ENCODE peak calls at places on chromosomes 3 and 15, in nine cellular contexts. One of them, this sample, is unnamed. For H3K36me3, the result is how much of the 10 kb centered on the place peaks cover.

GRCh38 chr3:156750874-156751245 is 75.3 kb upstream of the LEKR1 start:
- DNase-seq in PC-9: no peak
- DNase-seq in spleen: no peak
- DNase-seq in heart right ventricle: no peak
- DNase-seq in cardiac muscle cell: peak
- DNase-seq in GM06990: no peak
- DNase-seq in heart left ventricle: no peak
- DNase-seq in tibial artery: no peak
- DNase-seq in BJ: peak
- DNase-seq in this sample: no peak

GRCh38 chr15:48718646-48719045 is 73.1 kb upstream of the FBN1 start:
- DNase-seq in PC-9: no peak
- DNase-seq in spleen: no peak
- DNase-seq in heart right ventricle: no peak
- DNase-seq in cardiac muscle cell: no peak
- DNase-seq in GM06990: no peak
- DNase-seq in heart left ventricle: no peak
- DNase-seq in tibial artery: no peak
- DNase-seq in BJ: no peak
- DNase-seq in this sample: no peak

GRCh38 chr3:177835008-177835407 is 637.7 kb upstream of the TBL1XR1 start:
- DNase-seq in PC-9: peak
- DNase-seq in spleen: no peak
- DNase-seq in heart right ventricle: no peak
- DNase-seq in cardiac muscle cell: no peak
- DNase-seq in GM06990: no peak
- DNase-seq in heart left ventricle: no peak
- DNase-seq in tibial artery: no peak
- DNase-seq in BJ: peak
- DNase-seq in this sample: no peak

GRCh38 chr3:30553641-30554316 is 52.6 kb upstream of the TGFBR2 start:
- DNase-seq in PC-9: no peak
- DNase-seq in spleen: no peak
- DNase-seq in heart right ventricle: no peak
- DNase-seq in cardiac muscle cell: no peak
- DNase-seq in GM06990: no peak
- DNase-seq in heart left ventricle: no peak
- DNase-seq in tibial artery: no peak
- DNase-seq in BJ: no peak
- DNase-seq in this sample: no peak

GRCh38 chr3:190319660-190320059 is 2.6 kb downstream of the CLDN1 start:
- DNase-seq in PC-9: peak
- DNase-seq in spleen: no peak
- DNase-seq in heart right ventricle: no peak
- DNase-seq in cardiac muscle cell: no peak
- DNase-seq in GM06990: no peak
- DNase-seq in heart left ventricle: no peak
- DNase-seq in tibial artery: no peak
- DNase-seq in BJ: no peak
- DNase-seq in this sample: no peak

GRCh38 chr3:194019766-194020165 is 116.2 kb upstream of the HES1 start:
- DNase-seq in PC-9: no peak
- DNase-seq in spleen: no peak
- DNase-seq in heart right ventricle: no peak
- DNase-seq in cardiac muscle cell: no peak
- DNase-seq in GM06990: no peak
- DNase-seq in heart left ventricle: no peak
- DNase-seq in tibial artery: no peak
- DNase-seq in BJ: no peak
- DNase-seq in this sample: no peak

GRCh38 chr3:27606537-27606936 is 115.6 kb downstream of the EOMES start:
- DNase-seq in PC-9: no peak
- DNase-seq in spleen: no peak
- DNase-seq in heart right ventricle: no peak
- DNase-seq in cardiac muscle cell: no peak
- DNase-seq in GM06990: no peak
- DNase-seq in heart left ventricle: no peak
- DNase-seq in tibial artery: no peak
- DNase-seq in BJ: no peak
- DNase-seq in this sample: no peak

GRCh38 chr15:34973512-34973911 is 4.0 kb upstream of the AQR start:
- DNase-seq in PC-9: no peak
- DNase-seq in spleen: no peak
- DNase-seq in heart right ventricle: no peak
- DNase-seq in cardiac muscle cell: peak
- DNase-seq in GM06990: no peak
- DNase-seq in heart left ventricle: no peak
- DNase-seq in tibial artery: no peak
- DNase-seq in BJ: no peak
- DNase-seq in this sample: no peak

GRCh38 chr3:172710709-172711456 is at the start of gene NCEH1:
- DNase-seq in PC-9: peak
- DNase-seq in spleen: peak
- DNase-seq in heart right ventricle: peak
- DNase-seq in cardiac muscle cell: peak
- DNase-seq in GM06990: peak
- DNase-seq in heart left ventricle: peak
- DNase-seq in tibial artery: peak
- DNase-seq in BJ: peak
- DNase-seq in this sample: peak

GRCh38 chr15:88529021-88529630 is 17.4 kb downstream of the DET1 start:
- DNase-seq in PC-9: no peak
- DNase-seq in spleen: no peak
- DNase-seq in heart right ventricle: no peak
- DNase-seq in cardiac muscle cell: no peak
- DNase-seq in GM06990: no peak
- DNase-seq in heart left ventricle: no peak
- DNase-seq in tibial artery: no peak
- DNase-seq in BJ: no peak
- DNase-seq in this sample: no peak

GRCh38 chr3:110343945-110344344 is 727.7 kb upstream of the NECTIN3 start:
- DNase-seq in PC-9: no peak
- DNase-seq in spleen: no peak
- DNase-seq in heart right ventricle: no peak
- DNase-seq in cardiac muscle cell: no peak
- DNase-seq in GM06990: no peak
- DNase-seq in heart left ventricle: no peak
- DNase-seq in tibial artery: no peak
- DNase-seq in BJ: no peak
- DNase-seq in this sample: no peak

GRCh38 chr3:110344897-110345767 is 726.5 kb upstream of the NECTIN3 start:
- DNase-seq in PC-9: no peak
- DNase-seq in spleen: no peak
- DNase-seq in heart right ventricle: no peak
- DNase-seq in cardiac muscle cell: no peak
- DNase-seq in GM06990: no peak
- DNase-seq in heart left ventricle: no peak
- DNase-seq in tibial artery: no peak
- DNase-seq in BJ: no peak
- DNase-seq in this sample: no peak

GRCh38 chr3:110343376-110343775 is 728.2 kb upstream of the NECTIN3 start:
- DNase-seq in PC-9: peak
- DNase-seq in spleen: no peak
- DNase-seq in heart right ventricle: no peak
- DNase-seq in cardiac muscle cell: peak
- DNase-seq in GM06990: no peak
- DNase-seq in heart left ventricle: no peak
- DNase-seq in tibial artery: no peak
- DNase-seq in BJ: no peak
- DNase-seq in this sample: no peak

GRCh38 chr3:110341047-110341446 is 730.6 kb upstream of the NECTIN3 start:
- DNase-seq in PC-9: no peak
- DNase-seq in spleen: no peak
- DNase-seq in heart right ventricle: no peak
- DNase-seq in cardiac muscle cell: no peak
- DNase-seq in GM06990: no peak
- DNase-seq in heart left ventricle: no peak
- DNase-seq in tibial artery: no peak
- DNase-seq in BJ: peak
- DNase-seq in this sample: no peak

DNA sequence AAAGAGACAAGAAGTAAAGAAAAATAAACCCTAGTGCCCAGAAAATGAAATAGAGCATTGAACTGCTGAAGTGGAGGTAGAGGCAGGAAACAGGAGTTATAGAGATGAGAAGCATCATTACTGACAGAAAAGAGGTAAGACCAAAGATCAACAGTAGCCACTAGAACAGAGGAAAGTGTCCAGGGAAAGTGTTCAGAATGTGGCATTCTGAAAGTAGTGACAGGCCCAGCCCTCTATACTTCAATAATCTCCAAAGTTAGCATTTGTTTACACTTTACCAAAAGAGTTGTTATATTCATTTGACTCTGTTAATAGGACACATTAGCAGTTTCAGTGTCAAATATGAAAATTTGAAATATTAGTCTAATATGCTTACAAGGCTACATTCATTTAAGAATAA is 727.1 kb upstream of the NECTIN3 start:
- DNase-seq in PC-9: no peak
- DNase-seq in spleen: no peak
- DNase-seq in heart right ventricle: no peak
- DNase-seq in cardiac muscle cell: no peak
- DNase-seq in GM06990: no peak
- DNase-seq in heart left ventricle: no peak
- DNase-seq in tibial artery: no peak
- DNase-seq in BJ: no peak
- DNase-seq in this sample: no peak
- H3K4me3 ChIP-seq in PC-9: no peak
- H3K4me3 ChIP-seq in spleen: no peak
- H3K4me3 ChIP-seq in heart right ventricle: no peak
- H3K4me3 ChIP-seq in cardiac muscle cell: no peak
- H3K4me3 ChIP-seq in GM06990: no peak
- H3K4me3 ChIP-seq in heart left ventricle: no peak
- H3K4me3 ChIP-seq in tibial artery: no peak
- H3K4me3 ChIP-seq in BJ: no peak
- H3K4me3 ChIP-seq in this sample: no peak

GRCh38 chr3:111472556-111472955 is 69.4 kb upstream of the CD96 start:
- DNase-seq in PC-9: no peak
- DNase-seq in spleen: no peak
- DNase-seq in heart right ventricle: no peak
- DNase-seq in cardiac muscle cell: no peak
- DNase-seq in GM06990: no peak
- DNase-seq in heart left ventricle: no peak
- DNase-seq in tibial artery: no peak
- DNase-seq in BJ: no peak
- DNase-seq in this sample: no peak

GRCh38 chr3:111471851-111472250 is 70.1 kb upstream of the CD96 start:
- DNase-seq in PC-9: no peak
- DNase-seq in spleen: no peak
- DNase-seq in heart right ventricle: no peak
- DNase-seq in cardiac muscle cell: no peak
- DNase-seq in GM06990: no peak
- DNase-seq in heart left ventricle: no peak
- DNase-seq in tibial artery: no peak
- DNase-seq in BJ: no peak
- DNase-seq in this sample: no peak

GRCh38 chr3:111473550-111473949 is 68.4 kb upstream of the CD96 start:
- DNase-seq in PC-9: no peak
- DNase-seq in spleen: no peak
- DNase-seq in heart right ventricle: no peak
- DNase-seq in cardiac muscle cell: peak
- DNase-seq in GM06990: no peak
- DNase-seq in heart left ventricle: no peak
- DNase-seq in tibial artery: no peak
- DNase-seq in BJ: no peak
- DNase-seq in this sample: no peak
- TF ChIP-seq CTCF in PC-9: no peak
- TF ChIP-seq CTCF in spleen: no peak
- TF ChIP-seq CTCF in heart right ventricle: no peak
- TF ChIP-seq CTCF in cardiac muscle cell: no peak
- TF ChIP-seq CTCF in GM06990: no peak
- TF ChIP-seq CTCF in heart left ventricle: no peak
- TF ChIP-seq CTCF in tibial artery: no peak
- TF ChIP-seq CTCF in BJ: no peak
- TF ChIP-seq CTCF in this sample: no peak

DNA sequence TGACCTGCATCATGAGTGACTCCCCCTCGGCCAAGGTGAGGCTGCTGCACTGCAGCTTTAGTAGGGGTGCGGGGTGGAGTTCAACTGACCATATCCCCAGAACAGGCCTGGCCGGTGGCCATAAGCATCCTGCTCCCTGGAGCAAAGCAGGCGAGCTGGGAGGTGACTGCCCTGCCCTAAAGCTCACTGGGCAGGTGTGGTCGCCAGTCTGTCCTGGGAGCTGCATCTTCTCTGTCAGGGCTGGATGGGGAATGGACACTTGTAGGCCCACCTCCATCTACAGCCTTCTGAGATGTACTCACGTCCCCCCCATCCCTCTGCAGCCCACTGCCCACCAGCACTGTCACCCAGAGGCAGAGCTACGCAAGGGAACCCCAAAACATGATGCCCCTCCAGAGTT is 14.5 kb downstream of the NBEAL2 start:
- DNase-seq in PC-9: no peak
- DNase-seq in spleen: no peak
- DNase-seq in heart right ventricle: no peak
- DNase-seq in cardiac muscle cell: no peak
- DNase-seq in GM06990: no peak
- DNase-seq in heart left ventricle: no peak
- DNase-seq in tibial artery: no peak
- DNase-seq in BJ: no peak
- DNase-seq in this sample: peak
- H3K36me3 ChIP-seq in PC-9: under half
- H3K36me3 ChIP-seq in spleen: half or more
- H3K36me3 ChIP-seq in heart right ventricle: half or more
- H3K36me3 ChIP-seq in cardiac muscle cell: under half
- H3K36me3 ChIP-seq in GM06990: half or more
- H3K36me3 ChIP-seq in heart left ventricle: half or more
- H3K36me3 ChIP-seq in tibial artery: under half
- H3K36me3 ChIP-seq in BJ: under half
- H3K36me3 ChIP-seq in this sample: under half

DNA sequence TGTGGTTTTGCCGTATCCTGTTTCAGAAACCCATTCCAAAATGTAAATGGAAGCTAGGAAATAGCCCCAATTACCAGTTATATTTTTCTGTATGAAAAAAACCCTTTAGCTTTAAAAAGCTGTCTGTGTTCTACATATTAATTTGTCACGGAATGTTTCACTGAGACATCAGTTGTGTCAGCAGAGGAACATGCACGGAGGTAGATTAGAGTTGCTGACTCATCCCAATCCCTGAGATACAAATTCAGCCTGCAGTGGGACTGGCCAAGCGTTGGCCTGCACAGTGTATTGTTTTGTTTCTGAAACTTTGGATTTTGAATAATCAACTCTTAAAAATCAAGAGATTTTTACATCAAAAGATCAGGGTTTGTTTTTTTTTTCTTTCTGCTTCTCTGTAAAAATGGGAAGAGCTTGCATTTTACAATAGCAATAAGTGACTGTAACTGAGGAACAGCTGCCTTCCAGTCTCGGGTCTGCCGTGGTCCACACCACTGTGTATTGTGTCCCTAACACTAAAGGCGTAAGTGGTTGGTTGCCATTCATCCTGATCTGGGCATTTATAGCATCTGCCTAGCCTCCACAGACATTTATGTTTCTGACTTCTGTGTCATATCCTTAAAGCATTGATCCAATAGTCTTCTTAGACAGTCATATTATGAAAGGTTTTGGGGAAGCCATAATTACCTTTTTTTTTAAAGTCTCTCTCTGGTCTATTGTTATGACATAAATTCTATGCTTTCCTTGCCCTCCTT is 218.1 kb downstream of the ADAMTSL3 start:
- DNase-seq in PC-9: no peak
- DNase-seq in spleen: no peak
- DNase-seq in heart right ventricle: no peak
- DNase-seq in cardiac muscle cell: no peak
- DNase-seq in GM06990: peak
- DNase-seq in heart left ventricle: no peak
- DNase-seq in tibial artery: no peak
- DNase-seq in BJ: no peak
- DNase-seq in this sample: peak
- H3K4me3 ChIP-seq in PC-9: no peak
- H3K4me3 ChIP-seq in spleen: no peak
- H3K4me3 ChIP-seq in heart right ventricle: no peak
- H3K4me3 ChIP-seq in cardiac muscle cell: no peak
- H3K4me3 ChIP-seq in GM06990: no peak
- H3K4me3 ChIP-seq in heart left ventricle: no peak
- H3K4me3 ChIP-seq in tibial artery: no peak
- H3K4me3 ChIP-seq in BJ: no peak
- H3K4me3 ChIP-seq in this sample: no peak

This sample was measured in pancreas.